ENCODE peak calls at places on chromosomes 1 and 21, in six cellular contexts. E is ascending aorta; B is IMR-90; J is astrocyte of the cerebellum; G is CD8-positive, alpha-beta T cell; V is colonic mucosa. H is an unnamed sample.

GRCh38 chr1:42904437-42904836 is 54.2 kb downstream of the SLC2A1 start:
- DNase-seq in E (no peak), V (no peak), G (no peak), J (no peak), B (no peak), H (no peak)

GRCh38 chr1:58496042-58496441 is 50.5 kb downstream of the OMA1 start:
- DNase-seq in B (no peak), E (no peak), J (no peak), G (no peak), V (no peak), H (no peak)

GRCh38 chr1:117215019-117215418 is 4.3 kb upstream of the VTCN1 start:
- DNase-seq in G (no peak), J (no peak), V (no peak), E (no peak), B (no peak), H (no peak)

GRCh38 chr1:70044832-70045231 is 160.5 kb downstream of the LRRC40 start:
- DNase-seq in G (no peak), J (peak; percentile 68), B (peak; percentile 79), E (no peak), V (no peak), H (peak; percentile 16)

GRCh38 chr1:214332950-214333798 is 52.2 kb downstream of the SMYD2 start:
- DNase-seq in G (no peak), J (peak; percentile 45), V (peak; percentile 52), E (no peak), B (peak; percentile 65), H (no peak)

GRCh38 chr1:30315185-30315960 is 408.0 kb downstream of the MATN1 start:
- DNase-seq in V (peak; percentile 7), B (peak; percentile 5), E (no peak), G (no peak), J (no peak), H (no peak)

GRCh38 chr1:230591676-230592075 is 50.6 kb upstream of the COG2 start:
- DNase-seq in G (no peak), E (no peak), B (no peak), V (no peak), J (no peak), H (no peak)

GRCh38 chr1:33096358-33097005 is 15.5 kb downstream of the AZIN2 start:
- DNase-seq in J (no peak), V (no peak), G (no peak), B (peak; percentile 75), E (no peak), H (no peak)

GRCh38 chr21:25506887-25507286 is 100.4 kb downstream of the MRPL39 start:
- DNase-seq in E (no peak), G (no peak), B (peak; percentile 91), V (no peak), J (no peak), H (no peak)

GRCh38 chr1:203286161-203286984 is 18.9 kb upstream of the BTG2 start:
- DNase-seq in B (no peak), V (peak; percentile 66), E (no peak), J (no peak), G (no peak), H (no peak)

GRCh38 chr21:46055863-46056281 is 42.0 kb upstream of the COL6A2 start:
- DNase-seq in E (no peak), V (no peak), B (peak; percentile 50), G (no peak), J (no peak), H (no peak)

GRCh38 chr1:99645699-99646531 is at the start of gene PALMD:
- DNase-seq in G (no peak), B (peak; percentile 15), E (no peak), J (no peak), V (peak; percentile 22), H (no peak)

GRCh38 chr1:89547563-89548485 is 23.2 kb downstream of the LRRC8B start:
- DNase-seq in E (no peak), G (no peak), V (no peak), J (no peak), B (peak; percentile 27), H (no peak)

GRCh38 chr1:92536593-92537332 is 50.0 kb upstream of the GFI1 start:
- DNase-seq in B (peak; percentile 65), E (no peak), J (no peak), V (no peak), G (no peak), H (peak; percentile 72)

GRCh38 chr21:15826147-15826780 is 96.5 kb downstream of the USP25 start:
- DNase-seq in G (no peak), B (peak; percentile 54), E (no peak), J (peak; percentile 29), V (peak; percentile 57), H (peak; percentile 38)

GRCh38 chr1:238485906-238486219 is 595.1 kb upstream of the ZP4 start:
- DNase-seq in E (no peak), J (no peak), B (no peak), V (no peak), G (no peak), H (no peak)

GRCh38 chr1:235343726-235344125 is 15.4 kb downstream of the GGPS1 start:
- DNase-seq in G (no peak), E (no peak), V (no peak), J (no peak), B (no peak), H (no peak)

GRCh38 chr1:172176206-172176605 is 244.3 kb upstream of the C1orf105 start:
- DNase-seq in V (no peak), G (no peak), J (no peak), E (no peak), B (no peak), H (no peak)

GRCh38 chr1:41073971-41074370 is 52.4 kb upstream of the SLFNL1 start:
- DNase-seq in E (no peak), B (peak; percentile 79), G (no peak), J (no peak), V (no peak), H (peak; percentile 47)

GRCh38 chr1:31199301-31199790 is 40.3 kb downstream of the NKAIN1 start:
- DNase-seq in J (no peak), V (no peak), E (no peak), G (no peak), B (no peak), H (no peak)

GRCh38 chr21:30058928-30059327 is 107.7 kb downstream of the CLDN17 start:
- DNase-seq in E (no peak), B (no peak), J (no peak), G (no peak), V (no peak), H (no peak)

GRCh38 chr1:210597555-210598134 is 268.9 kb downstream of the HHAT start:
- DNase-seq in B (peak; percentile 96), J (peak; percentile 84), E (no peak), G (no peak), V (no peak), H (peak; percentile 83)

GRCh38 chr1:62068302-62068936 is 126.2 kb upstream of the L1TD1 start:
- DNase-seq in V (no peak), E (no peak), B (no peak), J (no peak), G (no peak), H (no peak)

GRCh38 chr1:9233241-9233941 is 1.2 kb upstream of the H6PD start:
- DNase-seq in J (no peak), G (no peak), B (peak; percentile 66), V (peak; percentile 43), E (peak; percentile 67), H (no peak)

GRCh38 chr1:97243973-97244560 is 522.5 kb downstream of the PTBP2 start:
- DNase-seq in V (no peak), B (peak; percentile 29), E (no peak), J (no peak), G (no peak), H (no peak)

GRCh38 chr1:166902279-166902678 is 26.2 kb upstream of the TADA1 start:
- DNase-seq in B (peak; percentile 38), E (no peak), V (no peak), G (no peak), J (no peak), H (no peak)

GRCh38 chr1:32055426-32055825 is 17.3 kb upstream of the TMEM39B start:
- DNase-seq in J (no peak), E (no peak), G (no peak), B (no peak), V (no peak), H (no peak)

GRCh38 chr1:220363196-220363831 is 91.1 kb upstream of the RAB3GAP2 start:
- DNase-seq in J (no peak), V (no peak), G (no peak), B (no peak), E (no peak), H (no peak)

GRCh38 chr1:6517435-6517851 is 26.0 kb upstream of the PLEKHG5 start:
- DNase-seq in V (no peak), J (no peak), E (no peak), G (no peak), B (peak; percentile 38), H (no peak)

GRCh38 chr1:169527461-169528213 is 41.9 kb upstream of the SLC19A2 start:
- DNase-seq in G (no peak), V (peak; percentile 60), J (no peak), E (no peak), B (peak; percentile 12), H (no peak)
- H3K4me3 ChIP-seq in G (no peak overlapping the region), V (no peak overlapping the region), J (no peak overlapping the region), E (no peak overlapping the region), B (no peak overlapping the region), H (no peak overlapping the region)

DNA sequence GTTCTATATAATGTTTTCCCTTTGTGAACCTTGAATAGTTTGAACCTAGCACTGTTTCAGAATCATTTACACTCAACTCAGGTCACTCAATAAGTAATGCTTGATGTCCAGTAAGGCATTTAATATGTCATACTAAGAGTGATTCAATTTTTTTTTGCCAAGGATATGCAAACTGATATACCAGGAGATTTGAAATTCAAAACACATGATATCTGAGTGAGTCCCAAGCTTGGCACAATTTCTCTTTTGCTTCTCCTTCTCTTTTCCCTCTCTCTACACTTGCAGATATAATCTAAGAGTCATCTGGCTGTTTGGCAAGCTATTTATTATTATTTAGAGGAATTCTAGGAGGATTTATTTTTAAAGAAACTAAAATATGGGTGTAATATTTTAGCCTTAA is 61.6 kb upstream of the SPAG17 start:
- DNase-seq in E (no peak), J (no peak), V (no peak), B (no peak), G (no peak), H (no peak)
- TF ChIP-seq CTCF in E (no peak), J (no peak), V (no peak), B (no peak), G (no peak), H (no peak)

DNA sequence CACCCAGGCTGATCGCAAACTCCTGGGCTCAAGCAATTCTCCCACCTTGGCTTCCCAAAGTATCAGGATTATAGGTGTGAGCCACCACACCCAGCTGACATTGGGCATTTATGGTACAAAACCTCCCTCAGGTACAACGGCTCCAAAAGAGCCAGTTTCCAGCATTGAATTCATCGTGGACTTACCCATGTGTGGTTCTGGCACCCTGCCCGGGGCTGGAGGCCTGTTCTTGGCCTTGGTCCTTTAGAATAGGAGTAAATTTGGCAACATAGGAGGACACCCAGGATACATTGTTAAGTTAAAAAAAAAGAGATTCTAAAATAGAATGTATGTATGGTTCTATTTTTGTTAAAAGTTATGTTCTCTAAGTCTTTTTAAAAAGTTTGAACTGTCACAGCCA is 25.8 kb downstream of the EPHX1 start:
- DNase-seq in E (no peak), J (peak; percentile 42), V (no peak), B (peak; percentile 17), G (no peak), H (no peak)
- H3K4me3 ChIP-seq in E (no peak overlapping the region), J (no peak overlapping the region), V (no peak overlapping the region), B (no peak overlapping the region), G (no peak overlapping the region), H (no peak overlapping the region)

DNA sequence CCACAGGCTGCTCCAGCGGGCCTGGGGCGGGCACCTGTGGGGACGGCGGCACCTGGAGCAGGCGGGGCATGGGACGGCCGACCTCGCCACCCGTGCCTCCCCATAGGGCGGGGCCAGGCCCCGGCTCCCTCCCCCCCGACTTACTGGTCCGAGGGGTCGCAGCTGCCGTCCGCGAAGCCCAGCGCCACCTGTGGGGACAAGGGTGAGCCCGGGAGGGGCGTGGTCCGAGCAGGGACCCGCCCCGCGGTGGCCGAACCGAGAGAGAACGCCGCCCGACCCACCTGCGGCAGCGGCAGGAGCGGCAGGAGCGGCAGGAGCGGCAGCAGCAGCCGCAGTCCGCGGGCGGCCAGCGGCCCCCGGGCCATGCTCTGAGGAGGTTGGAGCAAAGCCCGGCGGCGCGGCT is at the start of gene TMEM52:
- DNase-seq in E (no peak), V (no peak), B (no peak), J (no peak), G (no peak), H (no peak)
- TF ChIP-seq CTCF in E (no peak), V (no peak), B (no peak), J (no peak), G (no peak), H (peak; percentile 5)